ENCODE peak calls at places on chromosomes 16 and 17, in eight cellular contexts. P is NCI-H2227 treated with DMSO at 0.1 percent for 48 hours, T is RPMI7951, B is C1 segment of cervical spinal cord, H is GM03348, O is GM18507, Y is GDM1, K is coronary artery. M is an unnamed sample.

GRCh38 chr16:17556276-17557052 is 85.7 kb upstream of the XYLT1 start:
- DNase-seq in P (peak), T (peak), B (no peak), H (peak), O (peak), Y (no peak), K (no peak), M (no peak)

GRCh38 chr16:2437032-2437790 is 8.0 kb downstream of the CCNF start:
- DNase-seq in P (no peak), T (no peak), B (no peak), H (no peak), O (no peak), Y (no peak), K (no peak), M (no peak)

GRCh38 chr16:8155275-8155674 is 435.0 kb downstream of the TMEM114 start:
- DNase-seq in P (no peak), T (no peak), B (no peak), H (no peak), O (no peak), Y (no peak), K (no peak), M (no peak)

GRCh38 chr16:89094252-89094901 is 725 bp downstream of the ACSF3 start:
- DNase-seq in P (peak), T (peak), B (no peak), H (peak), O (no peak), Y (no peak), K (no peak), M (no peak)

GRCh38 chr17:63345598-63345997 is 100.5 kb downstream of the CYB561 start:
- DNase-seq in P (no peak), T (no peak), B (no peak), H (peak), O (no peak), Y (no peak), K (no peak), M (no peak)

GRCh38 chr16:53071748-53072301 is 17.0 kb downstream of the CHD9 start:
- DNase-seq in P (no peak), T (peak), B (no peak), H (no peak), O (no peak), Y (no peak), K (no peak), M (no peak)

GRCh38 chr17:29179232-29180036 is 764 bp downstream of the MYO18A start:
- DNase-seq in P (peak), T (no peak), B (no peak), H (no peak), O (no peak), Y (no peak), K (peak), M (no peak)

GRCh38 chr17:80516533-80516932 is 28.1 kb upstream of the RPTOR start:
- DNase-seq in P (no peak), T (no peak), B (no peak), H (no peak), O (no peak), Y (no peak), K (no peak), M (no peak)

GRCh38 chr17:37541880-37542675 is 52.4 kb downstream of the DUSP14 start:
- DNase-seq in P (no peak), T (no peak), B (no peak), H (peak), O (no peak), Y (no peak), K (no peak), M (no peak)

GRCh38 chr16:3259097-3259496 is 2.7 kb upstream of the MEFV start:
- DNase-seq in P (no peak), T (peak), B (peak), H (peak), O (no peak), Y (no peak), K (no peak), M (no peak)

GRCh38 chr16:23823475-23824407 is 12.0 kb upstream of the PRKCB start:
- DNase-seq in P (no peak), T (no peak), B (no peak), H (no peak), O (no peak), Y (no peak), K (no peak), M (no peak)

GRCh38 chr16:84482001-84482891 is 22.2 kb downstream of the MEAK7 start:
- DNase-seq in P (no peak), T (peak), B (peak), H (no peak), O (no peak), Y (no peak), K (peak), M (no peak)

GRCh38 chr17:63701477-63702222 is 1.7 kb upstream of the LIMD2 start:
- DNase-seq in P (no peak), T (no peak), B (no peak), H (no peak), O (no peak), Y (no peak), K (no peak), M (no peak)

GRCh38 chr17:81043725-81044427 is 8.9 kb downstream of the BAIAP2 start:
- DNase-seq in P (no peak), T (peak), B (no peak), H (no peak), O (no peak), Y (no peak), K (no peak), M (no peak)

GRCh38 chr17:50841949-50842354 is 6.6 kb downstream of the WFIKKN2 start:
- DNase-seq in P (peak), T (peak), B (peak), H (peak), O (peak), Y (peak), K (no peak), M (peak)

GRCh38 chr16:80299416-80299815 is 241.4 kb upstream of the DYNLRB2 start:
- DNase-seq in P (no peak), T (no peak), B (no peak), H (peak), O (no peak), Y (no peak), K (no peak), M (no peak)

GRCh38 chr16:88978608-88979346 is 1.8 kb upstream of the CBFA2T3 start:
- DNase-seq in P (no peak), T (no peak), B (peak), H (no peak), O (peak), Y (peak), K (no peak), M (peak)

GRCh38 chr17:39602533-39603303 is 5.0 kb downstream of the NEUROD2 start:
- DNase-seq in P (no peak), T (no peak), B (no peak), H (no peak), O (no peak), Y (no peak), K (no peak), M (no peak)

GRCh38 chr16:82344157-82344556 is 174.1 kb upstream of the MPHOSPH6 start:
- DNase-seq in P (no peak), T (no peak), B (no peak), H (no peak), O (no peak), Y (no peak), K (no peak), M (no peak)

GRCh38 chr17:81656835-81657234 is 493 bp upstream of the PDE6G start:
- DNase-seq in P (no peak), T (no peak), B (no peak), H (no peak), O (no peak), Y (no peak), K (no peak), M (no peak)

GRCh38 chr16:71917900-71918299 is 22.6 kb downstream of the IST1 start:
- DNase-seq in P (no peak), T (peak), B (no peak), H (peak), O (no peak), Y (no peak), K (no peak), M (no peak)

GRCh38 chr17:55531053-55531728 is 19.9 kb upstream of the SMIM36 start:
- DNase-seq in P (no peak), T (no peak), B (no peak), H (no peak), O (no peak), Y (no peak), K (no peak), M (no peak)

GRCh38 chr16:30535106-30535776 is 583 bp upstream of the ZNF747 start:
- DNase-seq in P (no peak), T (no peak), B (no peak), H (no peak), O (no peak), Y (no peak), K (no peak), M (no peak)

GRCh38 chr17:38606646-38607611 is 1.2 kb upstream of the SRCIN1 start:
- DNase-seq in P (no peak), T (no peak), B (peak), H (no peak), O (no peak), Y (no peak), K (no peak), M (no peak)

GRCh38 chr16:81932668-81933067 is 78.6 kb downstream of the SDR42E1 start:
- DNase-seq in P (no peak), T (no peak), B (no peak), H (no peak), O (no peak), Y (no peak), K (no peak), M (no peak)

GRCh38 chr16:6165330-6165984 is 1067.9 kb upstream of the EEF2KMT start:
- DNase-seq in P (peak), T (peak), B (no peak), H (no peak), O (no peak), Y (no peak), K (no peak), M (no peak)